ENCODE peak calls at places on chromosomes 16 and 17, in four cellular contexts. X is stomach, K is fibroblast of pulmonary artery, V is prostate gland. L is an unnamed sample.

GRCh38 chr17:32921013-32921412 is 6.9 kb upstream of the TMEM98 start:
- DNase-seq in X (peak), K (no peak), V (no peak), L (no peak)

GRCh38 chr17:32222621-32223020 is 43.0 kb upstream of the RHBDL3 start:
- DNase-seq in X (no peak), K (no peak), V (no peak), L (no peak)

GRCh38 chr17:2214047-2214717 is 89.4 kb downstream of the SMG6 start:
- DNase-seq in X (no peak), K (peak), V (no peak), L (peak)

GRCh38 chr17:1412185-1413110 is 12.4 kb upstream of the YWHAE start:
- DNase-seq in X (peak), K (peak), V (no peak), L (no peak)

GRCh38 chr17:72123496-72123963 is 2.7 kb downstream of the SOX9 start:
- DNase-seq in X (peak), K (no peak), V (no peak), L (no peak)

GRCh38 chr17:20216853-20217252 is 207.7 kb downstream of the SPECC1 start:
- DNase-seq in X (no peak), K (no peak), V (no peak), L (no peak)

GRCh38 chr17:17361543-17362511 is 58.7 kb downstream of the NT5M start:
- DNase-seq in X (no peak), K (no peak), V (no peak), L (no peak)

GRCh38 chr16:64969221-64969620 is 152.6 kb downstream of the CDH11 start:
- DNase-seq in X (no peak), K (peak), V (no peak), L (no peak)

GRCh38 chr17:12613566-12613965 is 52.1 kb upstream of the MYOCD start:
- DNase-seq in X (no peak), K (peak), V (no peak), L (peak)

DNA sequence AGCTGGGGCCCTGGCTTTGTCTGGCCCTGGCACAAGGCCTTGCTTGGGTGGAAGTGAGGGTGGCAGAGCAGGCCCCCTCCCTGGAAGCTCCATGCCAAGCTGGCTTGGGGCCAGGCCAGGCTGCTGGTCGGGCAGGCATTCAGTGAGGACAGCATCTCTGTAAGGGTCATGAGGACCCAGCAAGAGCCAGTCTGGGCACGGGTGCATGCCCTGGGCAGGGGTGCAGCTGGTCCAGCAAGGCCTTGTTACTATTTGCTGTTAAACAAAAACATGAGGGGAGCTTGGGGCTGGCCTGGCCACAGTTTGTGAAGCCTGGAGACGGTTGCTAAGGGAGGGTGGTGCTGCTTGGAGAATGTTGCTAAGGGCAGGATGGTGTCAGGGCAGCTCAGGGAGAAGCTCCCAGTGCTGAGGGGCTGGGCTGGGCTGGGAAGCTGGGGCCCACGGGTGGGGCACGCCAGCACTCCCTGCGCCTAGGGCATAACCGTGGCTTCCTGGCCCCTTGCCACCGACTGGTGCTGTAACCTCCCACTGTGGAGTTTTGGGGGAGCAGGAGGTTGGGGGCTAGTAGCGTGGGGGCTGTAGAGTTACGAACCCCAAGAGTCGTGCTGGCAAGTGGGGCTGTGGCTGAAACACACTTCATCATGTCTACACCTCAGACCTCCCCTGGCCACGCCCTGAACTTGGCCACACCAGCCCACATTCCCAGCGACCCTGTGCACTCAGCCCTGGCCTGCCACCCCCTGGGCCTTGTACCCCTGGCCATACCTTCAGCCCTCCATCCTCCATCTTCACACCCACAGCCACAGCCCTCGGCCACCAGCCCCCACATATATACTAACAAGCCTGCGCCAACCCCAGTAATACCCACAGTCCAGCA is 1.6 kb downstream of the TPPP3 start:
- DNase-seq in X (no peak), K (no peak), V (no peak), L (no peak)
- H3K4me3 ChIP-seq in X (no peak), K (no peak), V (no peak), L (no peak)

DNA sequence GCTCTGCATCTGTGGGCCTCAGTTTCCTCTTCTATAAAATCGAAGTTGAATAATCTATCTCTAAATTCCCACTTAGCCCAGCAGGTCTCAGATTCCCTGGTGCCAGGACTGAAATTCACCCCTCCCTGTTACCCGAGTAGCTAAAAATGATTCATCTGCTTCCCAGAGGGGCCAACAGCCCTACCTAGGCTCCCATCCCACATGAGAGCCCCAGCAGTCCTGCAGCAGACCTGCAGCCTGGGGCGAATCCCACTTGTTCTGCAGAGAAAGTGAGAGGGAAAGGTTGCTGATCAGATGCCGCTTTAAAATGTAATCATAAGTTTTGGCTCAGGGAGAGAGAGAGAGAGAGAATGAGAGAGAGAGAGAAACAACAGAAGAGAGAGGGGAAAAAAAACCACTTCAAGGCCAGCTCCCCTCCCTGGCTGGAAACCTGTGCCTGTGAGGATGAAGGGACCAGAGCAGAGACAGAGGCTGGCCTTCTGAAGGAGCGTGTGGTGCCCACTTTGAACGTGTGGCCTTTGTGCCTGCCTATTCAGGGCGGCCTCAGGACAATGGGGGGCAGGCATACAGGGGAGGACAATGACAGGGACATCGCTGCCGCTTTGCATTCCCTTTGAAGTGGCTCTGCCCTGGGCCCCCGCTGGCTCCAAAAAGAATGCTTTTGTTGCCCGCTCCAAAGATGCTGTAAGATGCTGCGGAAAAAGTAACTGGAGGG is 85.2 kb upstream of the NKD1 start:
- DNase-seq in X (peak), K (no peak), V (no peak), L (no peak)
- H3K4me3 ChIP-seq in X (no peak), K (no peak), V (no peak), L (no peak)

GRCh38 chr17:59402760-59403159 is 71.3 kb downstream of the YPEL2 start:
- DNase-seq in X (no peak), K (no peak), V (no peak), L (no peak)

GRCh38 chr17:59401725-59402124 is 70.3 kb downstream of the YPEL2 start:
- DNase-seq in X (no peak), K (no peak), V (no peak), L (no peak)

GRCh38 chr17:59399914-59400313 is 68.5 kb downstream of the YPEL2 start:
- DNase-seq in X (no peak), K (no peak), V (no peak), L (no peak)

GRCh38 chr17:59401274-59401673 is 69.8 kb downstream of the YPEL2 start:
- DNase-seq in X (no peak), K (no peak), V (no peak), L (no peak)

DNA sequence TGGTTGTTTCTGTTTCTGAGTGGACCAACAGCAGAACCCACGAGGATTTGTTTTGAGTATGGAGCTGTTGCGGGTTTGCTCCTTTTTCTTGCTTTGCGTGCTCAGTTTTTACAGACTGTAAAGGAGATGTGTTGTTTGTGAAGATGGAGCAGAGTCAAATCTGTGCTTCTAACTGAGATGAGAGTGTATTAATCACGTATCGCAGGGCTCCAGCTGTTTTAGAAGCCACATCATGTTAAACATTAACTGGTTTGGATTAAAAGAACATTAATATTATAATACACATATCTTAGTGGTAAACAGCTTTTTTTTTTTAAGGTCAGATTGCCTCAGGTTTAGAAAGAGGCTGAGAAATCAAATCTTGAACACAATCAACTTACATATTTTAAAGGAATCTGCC is 69.4 kb downstream of the YPEL2 start:
- DNase-seq in X (no peak), K (no peak), V (no peak), L (no peak)
- H3K4me3 ChIP-seq in X (no peak), K (no peak), V (no peak), L (no peak)

GRCh38 chr16:3745751-3746355 is 28.5 kb upstream of the TRAP1 start:
- DNase-seq in X (no peak), K (peak), V (no peak), L (no peak)
- H3K4me3 ChIP-seq in X (no peak), K (no peak), V (no peak), L (no peak)

DNA sequence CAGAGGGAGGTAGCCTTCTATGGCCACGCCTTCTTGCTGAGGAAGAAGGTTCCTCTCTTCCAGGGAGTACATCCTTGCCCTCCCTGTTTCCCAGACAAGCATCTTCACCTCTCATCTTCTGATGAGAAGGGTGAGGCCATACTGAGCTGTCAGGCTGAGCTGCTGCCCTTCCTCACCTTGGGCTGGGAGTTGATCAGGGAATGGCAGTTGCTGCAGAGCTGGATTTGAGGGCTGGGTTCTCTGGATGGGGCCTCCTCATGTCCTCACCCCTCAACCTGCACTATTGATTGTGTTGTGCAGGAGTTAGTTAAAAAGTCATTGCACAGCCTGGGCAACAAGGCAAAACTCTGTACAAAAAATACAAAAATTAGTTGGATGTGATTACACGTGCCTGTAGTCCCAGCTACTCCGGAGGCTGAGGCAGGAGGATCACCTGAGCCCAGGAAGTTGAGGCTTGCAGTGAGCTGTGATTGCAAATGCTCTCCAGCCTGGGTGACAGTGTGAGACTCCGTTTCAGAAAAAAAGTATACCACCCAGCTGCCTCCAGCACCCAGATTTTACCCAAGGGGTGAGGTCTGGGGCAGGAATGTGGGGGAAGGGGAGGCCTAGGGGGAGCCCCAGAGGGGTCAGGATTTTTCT is 2.0 kb downstream of the ERBB2 start:
- DNase-seq in X (no peak), K (no peak), V (no peak), L (no peak)
- H3K4me3 ChIP-seq in X (peak), K (no peak), V (peak), L (no peak)

GRCh38 chr17:42288078-42288984 is at the start of gene STAT5A:
- DNase-seq in X (peak), K (peak), V (peak), L (peak)
- H3K4me3 ChIP-seq in X (peak), K (peak), V (peak), L (peak)